ENCODE peak calls at places on chromosomes 3 and 15, in nine cellular contexts. One of them, this sample, is unnamed.

GRCh38 chr15:40251455-40252140 is 12.7 kb downstream of the PAK6 start:
- DNase-seq in foreskin fibroblast: no peak
- DNase-seq in stimulated activated CD4-positive, alpha-beta T cell treated with anti-CD3 and anti-CD28 coated beads, Interleukin-12 subunit alpha, Interleukin-12 subunit beta, amount 100 ng/mL, for 4 hours: no peak
- DNase-seq in activated CD4-positive, alpha-beta T cell treated with anti-CD3 and anti-CD28 coated beads for 4 hours: no peak
- DNase-seq in NCI-H1092: no peak
- DNase-seq in amygdala: no peak
- DNase-seq in AG04449: no peak
- DNase-seq in mesothelial cell of epicardium: no peak
- DNase-seq in posterior cingulate gyrus: peak
- DNase-seq in this sample: no peak

GRCh38 chr3:31704651-31705179 is 172.0 kb downstream of the STT3B start:
- DNase-seq in amygdala: no peak
- DNase-seq in mesothelial cell of epicardium: no peak
- DNase-seq in AG04449: peak
- DNase-seq in stimulated activated CD4-positive, alpha-beta T cell treated with anti-CD3 and anti-CD28 coated beads, Interleukin-12 subunit alpha, Interleukin-12 subunit beta, amount 100 ng/mL, for 4 hours: no peak
- DNase-seq in posterior cingulate gyrus: no peak
- DNase-seq in foreskin fibroblast: peak
- DNase-seq in NCI-H1092: no peak
- DNase-seq in activated CD4-positive, alpha-beta T cell treated with anti-CD3 and anti-CD28 coated beads for 4 hours: no peak
- DNase-seq in this sample: no peak

GRCh38 chr15:100058458-100058857 is 283.3 kb downstream of the ADAMTS17 start:
- DNase-seq in foreskin fibroblast: no peak
- DNase-seq in NCI-H1092: no peak
- DNase-seq in activated CD4-positive, alpha-beta T cell treated with anti-CD3 and anti-CD28 coated beads for 4 hours: no peak
- DNase-seq in mesothelial cell of epicardium: no peak
- DNase-seq in AG04449: no peak
- DNase-seq in posterior cingulate gyrus: no peak
- DNase-seq in amygdala: no peak
- DNase-seq in stimulated activated CD4-positive, alpha-beta T cell treated with anti-CD3 and anti-CD28 coated beads, Interleukin-12 subunit alpha, Interleukin-12 subunit beta, amount 100 ng/mL, for 4 hours: no peak
- DNase-seq in this sample: no peak

GRCh38 chr3:57961828-57962447 is 46.3 kb upstream of the FLNB start:
- DNase-seq in AG04449: no peak
- DNase-seq in amygdala: no peak
- DNase-seq in stimulated activated CD4-positive, alpha-beta T cell treated with anti-CD3 and anti-CD28 coated beads, Interleukin-12 subunit alpha, Interleukin-12 subunit beta, amount 100 ng/mL, for 4 hours: no peak
- DNase-seq in NCI-H1092: no peak
- DNase-seq in activated CD4-positive, alpha-beta T cell treated with anti-CD3 and anti-CD28 coated beads for 4 hours: no peak
- DNase-seq in foreskin fibroblast: peak
- DNase-seq in mesothelial cell of epicardium: no peak
- DNase-seq in posterior cingulate gyrus: no peak
- DNase-seq in this sample: peak

GRCh38 chr15:72271895-72272212 is 500 bp downstream of the PARP6 start:
- DNase-seq in NCI-H1092: peak
- DNase-seq in activated CD4-positive, alpha-beta T cell treated with anti-CD3 and anti-CD28 coated beads for 4 hours: no peak
- DNase-seq in posterior cingulate gyrus: no peak
- DNase-seq in amygdala: no peak
- DNase-seq in mesothelial cell of epicardium: no peak
- DNase-seq in AG04449: no peak
- DNase-seq in stimulated activated CD4-positive, alpha-beta T cell treated with anti-CD3 and anti-CD28 coated beads, Interleukin-12 subunit alpha, Interleukin-12 subunit beta, amount 100 ng/mL, for 4 hours: no peak
- DNase-seq in foreskin fibroblast: no peak
- DNase-seq in this sample: no peak

GRCh38 chr3:67863869-67864268 is 209.5 kb upstream of the SUCLG2 start:
- DNase-seq in mesothelial cell of epicardium: no peak
- DNase-seq in activated CD4-positive, alpha-beta T cell treated with anti-CD3 and anti-CD28 coated beads for 4 hours: no peak
- DNase-seq in NCI-H1092: no peak
- DNase-seq in foreskin fibroblast: no peak
- DNase-seq in amygdala: no peak
- DNase-seq in stimulated activated CD4-positive, alpha-beta T cell treated with anti-CD3 and anti-CD28 coated beads, Interleukin-12 subunit alpha, Interleukin-12 subunit beta, amount 100 ng/mL, for 4 hours: no peak
- DNase-seq in posterior cingulate gyrus: no peak
- DNase-seq in AG04449: no peak
- DNase-seq in this sample: peak

GRCh38 chr3:8473029-8473428 is 28.6 kb upstream of the LMCD1 start:
- DNase-seq in mesothelial cell of epicardium: no peak
- DNase-seq in AG04449: no peak
- DNase-seq in activated CD4-positive, alpha-beta T cell treated with anti-CD3 and anti-CD28 coated beads for 4 hours: no peak
- DNase-seq in posterior cingulate gyrus: no peak
- DNase-seq in amygdala: no peak
- DNase-seq in foreskin fibroblast: no peak
- DNase-seq in stimulated activated CD4-positive, alpha-beta T cell treated with anti-CD3 and anti-CD28 coated beads, Interleukin-12 subunit alpha, Interleukin-12 subunit beta, amount 100 ng/mL, for 4 hours: no peak
- DNase-seq in NCI-H1092: no peak
- DNase-seq in this sample: no peak

GRCh38 chr15:31302778-31303433 is 23.7 kb upstream of the KLF13 start:
- DNase-seq in foreskin fibroblast: no peak
- DNase-seq in AG04449: no peak
- DNase-seq in activated CD4-positive, alpha-beta T cell treated with anti-CD3 and anti-CD28 coated beads for 4 hours: no peak
- DNase-seq in posterior cingulate gyrus: no peak
- DNase-seq in mesothelial cell of epicardium: no peak
- DNase-seq in amygdala: no peak
- DNase-seq in NCI-H1092: no peak
- DNase-seq in stimulated activated CD4-positive, alpha-beta T cell treated with anti-CD3 and anti-CD28 coated beads, Interleukin-12 subunit alpha, Interleukin-12 subunit beta, amount 100 ng/mL, for 4 hours: no peak
- DNase-seq in this sample: no peak

GRCh38 chr3:81492048-81492447 is 269.4 kb downstream of the GBE1 start:
- DNase-seq in activated CD4-positive, alpha-beta T cell treated with anti-CD3 and anti-CD28 coated beads for 4 hours: no peak
- DNase-seq in posterior cingulate gyrus: no peak
- DNase-seq in NCI-H1092: no peak
- DNase-seq in AG04449: peak
- DNase-seq in stimulated activated CD4-positive, alpha-beta T cell treated with anti-CD3 and anti-CD28 coated beads, Interleukin-12 subunit alpha, Interleukin-12 subunit beta, amount 100 ng/mL, for 4 hours: no peak
- DNase-seq in foreskin fibroblast: peak
- DNase-seq in amygdala: no peak
- DNase-seq in mesothelial cell of epicardium: no peak
- DNase-seq in this sample: no peak

GRCh38 chr15:48413304-48413703 is 82.1 kb downstream of the DUT start:
- DNase-seq in amygdala: no peak
- DNase-seq in posterior cingulate gyrus: no peak
- DNase-seq in activated CD4-positive, alpha-beta T cell treated with anti-CD3 and anti-CD28 coated beads for 4 hours: no peak
- DNase-seq in AG04449: no peak
- DNase-seq in NCI-H1092: no peak
- DNase-seq in stimulated activated CD4-positive, alpha-beta T cell treated with anti-CD3 and anti-CD28 coated beads, Interleukin-12 subunit alpha, Interleukin-12 subunit beta, amount 100 ng/mL, for 4 hours: no peak
- DNase-seq in mesothelial cell of epicardium: no peak
- DNase-seq in foreskin fibroblast: no peak
- DNase-seq in this sample: peak

GRCh38 chr3:64599651-64600050 is 88.1 kb downstream of the ADAMTS9 start:
- DNase-seq in activated CD4-positive, alpha-beta T cell treated with anti-CD3 and anti-CD28 coated beads for 4 hours: no peak
- DNase-seq in foreskin fibroblast: no peak
- DNase-seq in amygdala: no peak
- DNase-seq in NCI-H1092: no peak
- DNase-seq in posterior cingulate gyrus: no peak
- DNase-seq in mesothelial cell of epicardium: no peak
- DNase-seq in AG04449: no peak
- DNase-seq in stimulated activated CD4-positive, alpha-beta T cell treated with anti-CD3 and anti-CD28 coated beads, Interleukin-12 subunit alpha, Interleukin-12 subunit beta, amount 100 ng/mL, for 4 hours: no peak
- DNase-seq in this sample: no peak

GRCh38 chr3:37905987-37906674 is 44.5 kb downstream of the CTDSPL start:
- DNase-seq in amygdala: no peak
- DNase-seq in mesothelial cell of epicardium: no peak
- DNase-seq in AG04449: no peak
- DNase-seq in activated CD4-positive, alpha-beta T cell treated with anti-CD3 and anti-CD28 coated beads for 4 hours: no peak
- DNase-seq in stimulated activated CD4-positive, alpha-beta T cell treated with anti-CD3 and anti-CD28 coated beads, Interleukin-12 subunit alpha, Interleukin-12 subunit beta, amount 100 ng/mL, for 4 hours: no peak
- DNase-seq in NCI-H1092: no peak
- DNase-seq in foreskin fibroblast: peak
- DNase-seq in posterior cingulate gyrus: peak
- DNase-seq in this sample: peak

GRCh38 chr3:110773413-110773954 is 298.1 kb upstream of the NECTIN3 start:
- DNase-seq in posterior cingulate gyrus: no peak
- DNase-seq in foreskin fibroblast: peak
- DNase-seq in amygdala: no peak
- DNase-seq in NCI-H1092: no peak
- DNase-seq in mesothelial cell of epicardium: no peak
- DNase-seq in stimulated activated CD4-positive, alpha-beta T cell treated with anti-CD3 and anti-CD28 coated beads, Interleukin-12 subunit alpha, Interleukin-12 subunit beta, amount 100 ng/mL, for 4 hours: no peak
- DNase-seq in AG04449: peak
- DNase-seq in activated CD4-positive, alpha-beta T cell treated with anti-CD3 and anti-CD28 coated beads for 4 hours: no peak
- DNase-seq in this sample: peak

GRCh38 chr15:64224508-64224907 is 61.7 kb upstream of the PPIB start:
- DNase-seq in mesothelial cell of epicardium: no peak
- DNase-seq in stimulated activated CD4-positive, alpha-beta T cell treated with anti-CD3 and anti-CD28 coated beads, Interleukin-12 subunit alpha, Interleukin-12 subunit beta, amount 100 ng/mL, for 4 hours: no peak
- DNase-seq in activated CD4-positive, alpha-beta T cell treated with anti-CD3 and anti-CD28 coated beads for 4 hours: no peak
- DNase-seq in posterior cingulate gyrus: no peak
- DNase-seq in amygdala: no peak
- DNase-seq in NCI-H1092: no peak
- DNase-seq in foreskin fibroblast: peak
- DNase-seq in AG04449: peak
- DNase-seq in this sample: peak

GRCh38 chr15:56968821-56969220 is 50.4 kb downstream of the TCF12 start:
- DNase-seq in amygdala: no peak
- DNase-seq in foreskin fibroblast: no peak
- DNase-seq in mesothelial cell of epicardium: no peak
- DNase-seq in stimulated activated CD4-positive, alpha-beta T cell treated with anti-CD3 and anti-CD28 coated beads, Interleukin-12 subunit alpha, Interleukin-12 subunit beta, amount 100 ng/mL, for 4 hours: no peak
- DNase-seq in posterior cingulate gyrus: no peak
- DNase-seq in AG04449: no peak
- DNase-seq in NCI-H1092: no peak
- DNase-seq in activated CD4-positive, alpha-beta T cell treated with anti-CD3 and anti-CD28 coated beads for 4 hours: no peak
- DNase-seq in this sample: peak

GRCh38 chr3:139574026-139574947 is 34.7 kb upstream of the RBP1 start:
- DNase-seq in stimulated activated CD4-positive, alpha-beta T cell treated with anti-CD3 and anti-CD28 coated beads, Interleukin-12 subunit alpha, Interleukin-12 subunit beta, amount 100 ng/mL, for 4 hours: no peak
- DNase-seq in activated CD4-positive, alpha-beta T cell treated with anti-CD3 and anti-CD28 coated beads for 4 hours: no peak
- DNase-seq in posterior cingulate gyrus: no peak
- DNase-seq in AG04449: no peak
- DNase-seq in foreskin fibroblast: no peak
- DNase-seq in NCI-H1092: peak
- DNase-seq in amygdala: no peak
- DNase-seq in mesothelial cell of epicardium: no peak
- DNase-seq in this sample: no peak

GRCh38 chr3:72896996-72897757 is 9.3 kb downstream of the GXYLT2 start:
- DNase-seq in foreskin fibroblast: peak
- DNase-seq in posterior cingulate gyrus: no peak
- DNase-seq in AG04449: no peak
- DNase-seq in amygdala: no peak
- DNase-seq in activated CD4-positive, alpha-beta T cell treated with anti-CD3 and anti-CD28 coated beads for 4 hours: no peak
- DNase-seq in mesothelial cell of epicardium: no peak
- DNase-seq in stimulated activated CD4-positive, alpha-beta T cell treated with anti-CD3 and anti-CD28 coated beads, Interleukin-12 subunit alpha, Interleukin-12 subunit beta, amount 100 ng/mL, for 4 hours: no peak
- DNase-seq in NCI-H1092: no peak
- DNase-seq in this sample: no peak

GRCh38 chr15:88644741-88645140 is 5.9 kb downstream of the ISG20 start:
- DNase-seq in mesothelial cell of epicardium: no peak
- DNase-seq in NCI-H1092: no peak
- DNase-seq in stimulated activated CD4-positive, alpha-beta T cell treated with anti-CD3 and anti-CD28 coated beads, Interleukin-12 subunit alpha, Interleukin-12 subunit beta, amount 100 ng/mL, for 4 hours: no peak
- DNase-seq in activated CD4-positive, alpha-beta T cell treated with anti-CD3 and anti-CD28 coated beads for 4 hours: no peak
- DNase-seq in posterior cingulate gyrus: peak
- DNase-seq in foreskin fibroblast: no peak
- DNase-seq in amygdala: no peak
- DNase-seq in AG04449: no peak
- DNase-seq in this sample: no peak